ENCODE peak calls at places on chromosomes 7 and 10, in nine cellular contexts. L is Right ventricle myocardium superior; A is activated CD8-positive, alpha-beta T cell treated with anti-CD3 and anti-CD28 coated beads for 36 hours; H is activated CD8-positive, alpha-beta memory T cell treated with anti-CD3 and anti-CD28 coated beads, Interleukin-2, amount 10 ng/mL, durations not matched to agents 7 days and 5 days; U is psoas muscle; M is activated naive CD8-positive, alpha-beta T cell treated with anti-CD3 and anti-CD28 coated beads, Interleukin-2, amount 10 ng/mL, durations not matched to agents 7 days and 5 days; V is left ventricle myocardium superior; I is left lung; X is Right ventricle myocardium inferior. S is an unnamed sample.

GRCh38 chr7:22432203-22432718 is 67.7 kb downstream of the STEAP1B start:
- ATAC-seq in L (no peak), A (no peak), H (no peak), U (no peak), M (no peak), V (no peak), I (no peak), X (no peak), S (no peak)

GRCh38 chr10:37700886-37701780 is 156.3 kb downstream of the ZNF248 start:
- ATAC-seq in L (no peak), A (no peak), H (no peak), U (no peak), M (no peak), V (no peak), I (no peak), X (no peak), S (no peak)

GRCh38 chr7:134636008-134636449 is 10.6 kb upstream of the BPGM start:
- ATAC-seq in L (no peak), A (peak; percentile 63), H (peak; percentile 81), U (no peak), M (peak; percentile 58), V (no peak), I (peak; percentile 72), X (no peak), S (peak; percentile 75)

GRCh38 chr7:39313958-39314357 is 252.2 kb upstream of the YAE1 start:
- ATAC-seq in L (no peak), A (no peak), H (no peak), U (no peak), M (no peak), V (no peak), I (no peak), X (no peak), S (no peak)

GRCh38 chr7:38242814-38243213 is 30.6 kb downstream of the TARP start:
- ATAC-seq in L (no peak), A (peak; percentile 40), H (peak; percentile 35), U (no peak), M (no peak), V (no peak), I (no peak), X (no peak), S (no peak)

GRCh38 chr10:69439813-69440506 is 11.3 kb upstream of the TSPAN15 start:
- ATAC-seq in L (no peak), A (no peak), H (no peak), U (peak; percentile 78), M (no peak), V (peak; percentile 37), I (peak; percentile 83), X (no peak), S (no peak)

GRCh38 chr7:158662610-158663427 is 41.8 kb downstream of the NCAPG2 start:
- ATAC-seq in L (peak; percentile 87), A (peak; percentile 49), H (peak; percentile 82), U (no peak), M (peak; percentile 66), V (peak; percentile 77), I (peak; percentile 57), X (peak; percentile 76), S (peak; percentile 75)

GRCh38 chr7:20296444-20296843 is 34.3 kb upstream of the ITGB8 start:
- ATAC-seq in L (no peak), A (no peak), H (no peak), U (no peak), M (no peak), V (no peak), I (no peak), X (no peak), S (no peak)

GRCh38 chr10:51522858-51523257 is 176.5 kb downstream of the CSTF2T start:
- ATAC-seq in L (peak; percentile 53), A (no peak), H (no peak), U (peak; percentile 77), M (no peak), V (no peak), I (no peak), X (no peak), S (no peak)

GRCh38 chr10:43407148-43407575 is 1.8 kb downstream of the HNRNPF start:
- ATAC-seq in L (peak; percentile 51), A (no peak), H (peak; percentile 6), U (peak; percentile 33), M (no peak), V (peak; percentile 40), I (peak; percentile 20), X (peak; percentile 26), S (peak; percentile 11)

GRCh38 chr7:117323877-117324699 is 1.2 kb upstream of the WNT2 start:
- ATAC-seq in L (peak; percentile 79), A (no peak), H (no peak), U (peak; percentile 58), M (no peak), V (peak; percentile 82), I (peak; percentile 86), X (peak; percentile 56), S (no peak)

GRCh38 chr7:66283003-66283920 is 78.1 kb downstream of the TPST1 start:
- ATAC-seq in L (no peak), A (peak; percentile 71), H (no peak), U (no peak), M (no peak), V (no peak), I (peak; percentile 81), X (no peak), S (peak; percentile 60)

GRCh38 chr7:143892527-143893300 is 9.3 kb downstream of the TCAF1 start:
- ATAC-seq in L (no peak), A (peak; percentile 76), H (peak; percentile 100), U (no peak), M (peak; percentile 72), V (no peak), I (no peak), X (no peak), S (peak; percentile 97)

GRCh38 chr7:130273081-130273699 is 6.5 kb downstream of the CPA2 start:
- ATAC-seq in L (no peak), A (peak; percentile 59), H (no peak), U (no peak), M (no peak), V (peak; percentile 43), I (peak; percentile 51), X (peak; percentile 8), S (no peak)

GRCh38 chr10:131947631-131948347 is 33.9 kb downstream of the BNIP3 start:
- ATAC-seq in L (no peak), A (no peak), H (no peak), U (no peak), M (no peak), V (no peak), I (no peak), X (no peak), S (no peak)

GRCh38 chr10:89160339-89160738 is 46.8 kb downstream of the CH25H start:
- ATAC-seq in L (no peak), A (no peak), H (no peak), U (no peak), M (no peak), V (no peak), I (no peak), X (no peak), S (no peak)

GRCh38 chr7:30114536-30115258 is 20.1 kb upstream of the MTURN start:
- ATAC-seq in L (no peak), A (no peak), H (no peak), U (no peak), M (no peak), V (no peak), I (no peak), X (no peak), S (no peak)

GRCh38 chr7:139773372-139773771 is 4.4 kb downstream of the HIPK2 start:
- ATAC-seq in L (no peak), A (peak; percentile 62), H (no peak), U (no peak), M (peak; percentile 50), V (no peak), I (no peak), X (no peak), S (peak; percentile 53)

GRCh38 chr7:47587389-47587788 is 5.5 kb upstream of the TNS3 start:
- ATAC-seq in L (peak; percentile 62), A (no peak), H (no peak), U (no peak), M (no peak), V (peak; percentile 50), I (peak; percentile 83), X (peak; percentile 48), S (no peak)

GRCh38 chr10:106919798-106920382 is 244.6 kb downstream of the SORCS1 start:
- ATAC-seq in L (no peak), A (no peak), H (no peak), U (no peak), M (no peak), V (no peak), I (no peak), X (no peak), S (no peak)

GRCh38 chr7:134584290-134584689 is 35.4 kb downstream of the AKR1B15 start:
- ATAC-seq in L (no peak), A (no peak), H (no peak), U (no peak), M (no peak), V (no peak), I (no peak), X (no peak), S (no peak)

GRCh38 chr10:69359089-69360025 is 57.4 kb downstream of the TACR2 start:
- ATAC-seq in L (no peak), A (peak; percentile 70), H (peak; percentile 81), U (peak; percentile 47), M (peak; percentile 87), V (no peak), I (no peak), X (no peak), S (peak; percentile 57)

GRCh38 chr10:116621476-116621875 is 723 bp downstream of the PNLIPRP2 start:
- ATAC-seq in L (no peak), A (no peak), H (no peak), U (no peak), M (no peak), V (no peak), I (no peak), X (no peak), S (no peak)